ENCODE peak calls at places on chromosomes 2 and 18, in seven cellular contexts. P is Peyer's patch, G is K562, T is lower lobe of right lung, B is substantia nigra, I is endodermal cell, A is right lobe of liver. K is an unnamed sample.

GRCh38 chr18:48227206-48227605 is 182.0 kb downstream of the ZBTB7C start:
- DNase-seq in A (no peak), B (no peak), G (no peak), P (no peak), T (no peak), I (no peak), K (peak)

GRCh38 chr2:130391058-130391871 is 35.4 kb downstream of the PTPN18 start:
- DNase-seq in I (peak), A (peak), G (peak), T (peak), B (peak), P (peak), K (peak)

GRCh38 chr2:130853391-130853790 is 16.7 kb downstream of the ARHGEF4 start:
- DNase-seq in T (no peak), A (no peak), G (no peak), B (no peak), I (no peak), P (no peak), K (no peak)

GRCh38 chr2:129945557-129945956 is 33.9 kb upstream of the RAB6C start:
- DNase-seq in A (no peak), P (no peak), B (no peak), I (no peak), T (no peak), G (no peak), K (no peak)

GRCh38 chr2:218993345-218994315 is at the start of gene CRYBA2:
- DNase-seq in T (no peak), G (peak), P (no peak), B (no peak), A (peak), I (peak), K (no peak)

GRCh38 chr18:35163736-35164532 is 76.9 kb upstream of the ZNF397 start:
- DNase-seq in B (no peak), P (no peak), I (no peak), T (no peak), A (no peak), G (no peak), K (no peak)

GRCh38 chr2:11073251-11073650 is 82.0 kb upstream of the SLC66A3 start:
- DNase-seq in P (no peak), G (peak), B (no peak), A (no peak), I (peak), T (no peak), K (no peak)

GRCh38 chr2:199459286-199460100 is 1.8 kb upstream of the SATB2 start:
- DNase-seq in A (peak), T (peak), I (peak), P (peak), G (peak), B (peak), K (peak)

GRCh38 chr2:132884692-132885091 is 214.7 kb upstream of the LYPD1 start:
- DNase-seq in I (no peak), T (no peak), A (no peak), G (no peak), P (no peak), B (no peak), K (no peak)

GRCh38 chr18:36709315-36709714 is 119.5 kb downstream of the TPGS2 start:
- DNase-seq in A (no peak), T (no peak), B (no peak), G (no peak), P (no peak), I (no peak), K (no peak)

GRCh38 chr18:55477537-55478300 is 110.3 kb downstream of the TCF4 start:
- DNase-seq in B (no peak), P (no peak), G (no peak), A (no peak), I (no peak), T (no peak), K (peak)

GRCh38 chr18:79573921-79574491 is 105.6 kb upstream of the CTDP1 start:
- DNase-seq in P (peak), T (peak), B (no peak), A (peak), G (no peak), I (peak), K (no peak)

GRCh38 chr2:120626566-120626965 is 109.1 kb upstream of the GLI2 start:
- DNase-seq in G (no peak), T (no peak), A (no peak), B (no peak), P (no peak), I (no peak), K (no peak)

GRCh38 chr2:159227467-159227866 is 59.0 kb downstream of the WDSUB1 start:
- DNase-seq in G (no peak), P (no peak), T (no peak), A (no peak), I (no peak), B (no peak), K (no peak)

GRCh38 chr18:22559414-22560282 is 141.9 kb upstream of the CTAGE1 start:
- DNase-seq in P (peak), B (no peak), I (peak), A (peak), T (peak), G (peak), K (peak)

GRCh38 chr2:138359532-138359931 is 142.0 kb upstream of the SPOPL start:
- DNase-seq in G (no peak), I (no peak), P (no peak), B (no peak), A (no peak), T (no peak), K (no peak)

GRCh38 chr2:206558492-206558891 is 83.8 kb upstream of the FAM237A start:
- DNase-seq in I (no peak), T (no peak), B (no peak), A (no peak), P (no peak), G (no peak), K (no peak)

GRCh38 chr2:100321881-100322820 is at the start of gene LONRF2:
- DNase-seq in B (peak), T (peak), A (peak), P (no peak), G (peak), I (peak), K (no peak)

GRCh38 chr2:160397530-160397865 is 96.1 kb downstream of the RBMS1 start:
- DNase-seq in I (no peak), G (no peak), B (no peak), T (no peak), P (no peak), A (no peak), K (peak)

GRCh38 chr18:79374408-79375171 is 21.1 kb upstream of the NFATC1 start:
- DNase-seq in B (no peak), P (no peak), T (no peak), G (no peak), I (no peak), A (no peak), K (no peak)

GRCh38 chr18:74652392-74652988 is 54.8 kb downstream of the ZNF407 start:
- DNase-seq in G (peak), A (no peak), B (no peak), P (no peak), T (no peak), I (no peak), K (peak)

GRCh38 chr2:172552547-172553291 is 3.2 kb upstream of the PDK1 start:
- DNase-seq in B (no peak), T (no peak), P (no peak), A (no peak), G (peak), I (no peak), K (peak)

GRCh38 chr2:9292426-9292825 is 85.8 kb downstream of the ASAP2 start:
- DNase-seq in G (no peak), I (no peak), A (no peak), T (no peak), B (no peak), P (no peak), K (no peak)

GRCh38 chr2:158015428-158016076 is 86.1 kb upstream of the UPP2 start:
- DNase-seq in B (no peak), T (no peak), P (no peak), I (no peak), A (no peak), G (no peak), K (no peak)

GRCh38 chr2:98457045-98457696 is 12.5 kb downstream of the INPP4A start:
- DNase-seq in B (no peak), A (no peak), I (peak), T (no peak), G (no peak), P (no peak), K (peak)

GRCh38 chr2:68458962-68459361 is 8.1 kb downstream of the FBXO48 start:
- DNase-seq in A (no peak), G (no peak), B (no peak), P (no peak), T (no peak), I (no peak), K (no peak)

GRCh38 chr2:37552339-37552738 is 119.1 kb downstream of the CDC42EP3 start:
- DNase-seq in T (no peak), P (no peak), B (no peak), A (no peak), I (no peak), G (no peak), K (peak)

GRCh38 chr2:55992465-55992864 is 68.9 kb upstream of the EFEMP1 start:
- DNase-seq in P (peak), I (no peak), A (no peak), G (no peak), T (no peak), B (no peak), K (peak)

GRCh38 chr2:121582272-121582671 is 51.6 kb downstream of the RNU4ATAC start:
- DNase-seq in I (no peak), P (no peak), A (no peak), B (no peak), T (no peak), G (no peak), K (no peak)

GRCh38 chr2:160425794-160426193 is 67.8 kb downstream of the RBMS1 start:
- DNase-seq in A (no peak), B (no peak), T (no peak), I (no peak), G (no peak), P (no peak), K (no peak)

GRCh38 chr2:236196366-236196765 is 28.2 kb upstream of the GBX2 start:
- DNase-seq in I (no peak), T (no peak), G (no peak), P (no peak), B (no peak), A (no peak), K (no peak)

DNA sequence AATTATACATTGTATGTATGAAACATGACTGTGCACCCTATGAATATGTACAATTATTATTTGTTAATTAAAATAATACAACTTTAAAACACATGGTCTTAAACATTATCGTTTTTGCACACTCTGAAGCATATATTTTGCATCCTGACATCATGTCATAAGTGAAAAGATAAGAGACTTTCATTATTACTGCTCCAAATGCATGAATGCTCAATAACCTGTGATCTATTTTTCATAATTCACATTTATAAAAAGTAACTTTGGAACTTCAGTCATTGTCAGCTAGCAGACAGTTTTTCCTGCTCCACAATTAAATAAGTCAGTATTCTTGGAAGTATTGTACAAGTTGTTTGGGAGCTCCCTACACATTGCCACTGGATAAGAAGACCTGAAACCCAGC is 1.3 kb upstream of the ITPRIPL1 start:
- DNase-seq in B (no peak), G (no peak), P (no peak), T (no peak), I (no peak), A (no peak), K (no peak)
- H3K27ac ChIP-seq in B (no peak), G (no peak), P (no peak), T (no peak), I (no peak), A (no peak), K (no peak)

GRCh38 chr2:237593036-237593435 is 2.5 kb upstream of the RAB17 start:
- DNase-seq in G (no peak), T (no peak), I (peak), A (no peak), P (no peak), B (no peak), K (no peak)

GRCh38 chr2:237596518-237596855 is 6.0 kb upstream of the RAB17 start:
- DNase-seq in I (no peak), T (no peak), P (no peak), G (no peak), B (no peak), A (no peak), K (no peak)

GRCh38 chr2:237593596-237594310 is 3.2 kb upstream of the RAB17 start:
- DNase-seq in P (no peak), T (no peak), G (no peak), I (peak), A (no peak), B (no peak), K (no peak)

GRCh38 chr2:237592425-237592980 is 2.0 kb upstream of the RAB17 start:
- DNase-seq in G (no peak), T (no peak), A (no peak), I (peak), P (no peak), B (no peak), K (no peak)

GRCh38 chr2:237594514-237594871 is 4.0 kb upstream of the RAB17 start:
- DNase-seq in T (no peak), G (no peak), A (no peak), I (no peak), B (no peak), P (no peak), K (no peak)
- H3K27ac ChIP-seq in T (peak), G (no peak), A (peak), I (peak), B (no peak), P (no peak), K (no peak)

DNA sequence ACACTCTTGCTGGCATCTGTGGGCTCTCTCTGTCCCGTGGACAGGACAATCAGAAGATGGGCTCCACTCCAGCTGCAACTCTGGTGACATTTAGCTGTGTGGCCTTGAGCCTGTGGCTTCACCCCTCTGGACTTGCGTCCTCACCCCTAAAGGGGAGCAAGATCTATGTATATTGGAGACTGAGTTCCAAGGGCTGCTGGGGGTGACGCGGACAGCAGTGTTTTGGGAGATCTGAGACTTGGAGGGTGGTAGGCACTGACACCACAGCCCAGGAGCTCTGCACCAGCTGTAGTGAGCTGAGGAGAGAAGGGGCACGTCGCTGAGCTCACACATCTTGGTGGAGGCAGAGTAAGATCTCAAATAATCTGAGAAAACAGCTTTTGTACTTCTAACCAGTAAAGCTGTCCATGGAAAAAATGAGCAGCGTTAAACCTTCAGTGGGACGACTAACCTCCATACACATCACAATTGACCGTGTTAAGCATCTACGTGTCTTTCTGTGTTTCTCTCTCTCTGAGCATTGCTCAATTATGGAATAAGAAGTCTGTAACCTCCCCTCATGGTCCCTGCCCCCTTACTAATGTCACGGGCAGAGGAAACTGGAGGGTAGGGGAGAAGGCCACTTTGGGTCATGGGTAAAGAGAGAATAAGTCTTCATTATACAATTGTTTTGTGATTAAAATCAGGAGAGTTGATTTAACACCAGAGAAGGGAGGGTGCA is 85.8 kb downstream of the SH3RF3 start:
- DNase-seq in I (no peak), B (no peak), P (no peak), G (no peak), A (no peak), T (no peak), K (no peak)
- H3K27ac ChIP-seq in I (no peak), B (no peak), P (no peak), G (no peak), A (no peak), T (no peak), K (peak)

GRCh38 chr2:190343500-190344274 is at the start of gene INPP1:
- DNase-seq in P (peak), A (peak), T (peak), I (peak), B (peak), G (no peak), K (peak)

GRCh38 chr2:190340369-190340768 is 3.0 kb upstream of the INPP1 start:
- DNase-seq in G (peak), P (no peak), I (peak), B (no peak), T (no peak), A (no peak), K (peak)

GRCh38 chr2:190343170-190343499 is 254 bp upstream of the INPP1 start:
- DNase-seq in G (no peak), A (no peak), T (no peak), P (no peak), I (no peak), B (no peak), K (no peak)

GRCh38 chr2:190342601-190343000 is 788 bp upstream of the INPP1 start:
- DNase-seq in P (no peak), G (no peak), I (peak), A (no peak), B (no peak), T (no peak), K (no peak)

DNA sequence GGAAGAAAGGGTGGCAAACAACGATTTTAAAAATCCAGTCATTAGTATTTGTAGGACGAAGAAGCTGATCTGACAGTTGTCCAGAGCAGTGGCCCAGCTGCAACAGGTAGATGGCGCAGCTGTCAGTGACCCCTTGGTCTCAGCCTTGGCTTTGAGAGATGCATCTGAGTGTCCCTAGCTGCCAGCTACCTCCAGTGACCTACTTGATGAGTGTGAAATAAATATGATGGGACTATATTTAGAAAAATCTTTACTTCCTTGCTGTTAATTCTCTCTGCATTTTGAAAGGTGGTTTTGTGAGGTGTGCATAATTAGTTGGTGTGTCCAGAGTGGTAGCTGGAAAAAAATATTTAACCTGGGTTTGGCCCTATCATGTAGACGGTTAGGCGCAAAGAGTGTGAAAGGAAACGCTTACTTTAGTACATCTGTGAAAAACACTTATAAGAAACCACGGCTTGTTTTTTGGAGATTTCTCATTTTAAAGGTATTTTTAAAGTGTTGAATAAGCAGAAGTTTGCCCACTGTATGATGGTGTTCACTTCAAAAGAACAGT is 962 bp downstream of the INPP1 start:
- DNase-seq in I (peak), B (peak), P (peak), T (no peak), G (no peak), A (peak), K (peak)
- H3K27ac ChIP-seq in I (no peak), B (peak), P (peak), T (peak), G (no peak), A (peak), K (peak)

GRCh38 chr2:674319-674985 is 2.8 kb downstream of the TMEM18 start:
- DNase-seq in B (no peak), T (no peak), G (no peak), A (no peak), I (peak), P (no peak), K (no peak)
- H3K27ac ChIP-seq in B (no peak), T (no peak), G (no peak), A (no peak), I (no peak), P (no peak), K (peak)